ENCODE peak calls at places on chromosomes 4 and X, in eight cellular contexts. One of them, this sample, is unnamed.

GRCh38 chrX:131279197-131279596 is 9.9 kb downstream of the IGSF1 start:
- DNase-seq in caudate nucleus: no peak
- DNase-seq in stimulated activated CD8-positive, alpha-beta memory T cell treated with anti-CD3 and anti-CD28 coated beads, Interleukin-7, amount 100 ng/mL, for 1 hour: no peak
- DNase-seq in LoVo: no peak
- DNase-seq in left cardiac atrium: no peak
- DNase-seq in activated CD8-positive, alpha-beta memory T cell treated with anti-CD3 and anti-CD28 coated beads, Interleukin-2, amount 50 U/mL, for 4 hours: no peak
- DNase-seq in C1 segment of cervical spinal cord: no peak
- DNase-seq in stimulated activated CD4-positive, alpha-beta T cell treated with anti-CD3 and anti-CD28 coated beads, Interleukin-4, amount 100 ng/mL, for 48 hours: no peak
- DNase-seq in this sample: no peak

GRCh38 chrX:84223261-84223660 is 35.3 kb upstream of the RPS6KA6 start:
- DNase-seq in C1 segment of cervical spinal cord: no peak
- DNase-seq in stimulated activated CD8-positive, alpha-beta memory T cell treated with anti-CD3 and anti-CD28 coated beads, Interleukin-7, amount 100 ng/mL, for 1 hour: no peak
- DNase-seq in LoVo: no peak
- DNase-seq in caudate nucleus: no peak
- DNase-seq in stimulated activated CD4-positive, alpha-beta T cell treated with anti-CD3 and anti-CD28 coated beads, Interleukin-4, amount 100 ng/mL, for 48 hours: no peak
- DNase-seq in left cardiac atrium: no peak
- DNase-seq in activated CD8-positive, alpha-beta memory T cell treated with anti-CD3 and anti-CD28 coated beads, Interleukin-2, amount 50 U/mL, for 4 hours: no peak
- DNase-seq in this sample: no peak

GRCh38 chrX:68710870-68711576 is 63.6 kb downstream of the STARD8 start:
- DNase-seq in C1 segment of cervical spinal cord: no peak
- DNase-seq in activated CD8-positive, alpha-beta memory T cell treated with anti-CD3 and anti-CD28 coated beads, Interleukin-2, amount 50 U/mL, for 4 hours: no peak
- DNase-seq in left cardiac atrium: peak; percentile 32
- DNase-seq in caudate nucleus: no peak
- DNase-seq in stimulated activated CD8-positive, alpha-beta memory T cell treated with anti-CD3 and anti-CD28 coated beads, Interleukin-7, amount 100 ng/mL, for 1 hour: no peak
- DNase-seq in stimulated activated CD4-positive, alpha-beta T cell treated with anti-CD3 and anti-CD28 coated beads, Interleukin-4, amount 100 ng/mL, for 48 hours: no peak
- DNase-seq in LoVo: peak; percentile 2
- DNase-seq in this sample: no peak

GRCh38 chr4:4269856-4270255 is 20.1 kb downstream of the LYAR start:
- DNase-seq in C1 segment of cervical spinal cord: no peak
- DNase-seq in activated CD8-positive, alpha-beta memory T cell treated with anti-CD3 and anti-CD28 coated beads, Interleukin-2, amount 50 U/mL, for 4 hours: peak; percentile 24
- DNase-seq in stimulated activated CD8-positive, alpha-beta memory T cell treated with anti-CD3 and anti-CD28 coated beads, Interleukin-7, amount 100 ng/mL, for 1 hour: no peak
- DNase-seq in caudate nucleus: no peak
- DNase-seq in stimulated activated CD4-positive, alpha-beta T cell treated with anti-CD3 and anti-CD28 coated beads, Interleukin-4, amount 100 ng/mL, for 48 hours: no peak
- DNase-seq in left cardiac atrium: no peak
- DNase-seq in LoVo: no peak
- DNase-seq in this sample: no peak

GRCh38 chrX:98071331-98071730 is 1187.6 kb downstream of the RPA4 start:
- DNase-seq in stimulated activated CD4-positive, alpha-beta T cell treated with anti-CD3 and anti-CD28 coated beads, Interleukin-4, amount 100 ng/mL, for 48 hours: no peak
- DNase-seq in caudate nucleus: no peak
- DNase-seq in left cardiac atrium: no peak
- DNase-seq in C1 segment of cervical spinal cord: no peak
- DNase-seq in activated CD8-positive, alpha-beta memory T cell treated with anti-CD3 and anti-CD28 coated beads, Interleukin-2, amount 50 U/mL, for 4 hours: no peak
- DNase-seq in LoVo: no peak
- DNase-seq in stimulated activated CD8-positive, alpha-beta memory T cell treated with anti-CD3 and anti-CD28 coated beads, Interleukin-7, amount 100 ng/mL, for 1 hour: no peak
- DNase-seq in this sample: no peak

GRCh38 chrX:10022580-10023245 is 55.6 kb downstream of the CLDN34 start:
- DNase-seq in left cardiac atrium: peak; percentile 66
- DNase-seq in stimulated activated CD4-positive, alpha-beta T cell treated with anti-CD3 and anti-CD28 coated beads, Interleukin-4, amount 100 ng/mL, for 48 hours: no peak
- DNase-seq in caudate nucleus: no peak
- DNase-seq in stimulated activated CD8-positive, alpha-beta memory T cell treated with anti-CD3 and anti-CD28 coated beads, Interleukin-7, amount 100 ng/mL, for 1 hour: no peak
- DNase-seq in LoVo: peak; percentile 46
- DNase-seq in activated CD8-positive, alpha-beta memory T cell treated with anti-CD3 and anti-CD28 coated beads, Interleukin-2, amount 50 U/mL, for 4 hours: no peak
- DNase-seq in C1 segment of cervical spinal cord: no peak
- DNase-seq in this sample: no peak

GRCh38 chr4:53196195-53196641 is 169.6 kb downstream of the SCFD2 start:
- DNase-seq in stimulated activated CD4-positive, alpha-beta T cell treated with anti-CD3 and anti-CD28 coated beads, Interleukin-4, amount 100 ng/mL, for 48 hours: no peak
- DNase-seq in left cardiac atrium: no peak
- DNase-seq in activated CD8-positive, alpha-beta memory T cell treated with anti-CD3 and anti-CD28 coated beads, Interleukin-2, amount 50 U/mL, for 4 hours: no peak
- DNase-seq in stimulated activated CD8-positive, alpha-beta memory T cell treated with anti-CD3 and anti-CD28 coated beads, Interleukin-7, amount 100 ng/mL, for 1 hour: no peak
- DNase-seq in caudate nucleus: no peak
- DNase-seq in LoVo: no peak
- DNase-seq in C1 segment of cervical spinal cord: no peak
- DNase-seq in this sample: no peak

GRCh38 chr4:136831553-136831952 is 700.7 kb downstream of the PCDH18 start:
- DNase-seq in LoVo: no peak
- DNase-seq in stimulated activated CD8-positive, alpha-beta memory T cell treated with anti-CD3 and anti-CD28 coated beads, Interleukin-7, amount 100 ng/mL, for 1 hour: no peak
- DNase-seq in C1 segment of cervical spinal cord: no peak
- DNase-seq in caudate nucleus: no peak
- DNase-seq in activated CD8-positive, alpha-beta memory T cell treated with anti-CD3 and anti-CD28 coated beads, Interleukin-2, amount 50 U/mL, for 4 hours: no peak
- DNase-seq in stimulated activated CD4-positive, alpha-beta T cell treated with anti-CD3 and anti-CD28 coated beads, Interleukin-4, amount 100 ng/mL, for 48 hours: no peak
- DNase-seq in left cardiac atrium: no peak
- DNase-seq in this sample: no peak

GRCh38 chr4:2788532-2789103 is 4.3 kb upstream of the SH3BP2 start:
- DNase-seq in stimulated activated CD4-positive, alpha-beta T cell treated with anti-CD3 and anti-CD28 coated beads, Interleukin-4, amount 100 ng/mL, for 48 hours: no peak
- DNase-seq in activated CD8-positive, alpha-beta memory T cell treated with anti-CD3 and anti-CD28 coated beads, Interleukin-2, amount 50 U/mL, for 4 hours: no peak
- DNase-seq in LoVo: no peak
- DNase-seq in caudate nucleus: no peak
- DNase-seq in left cardiac atrium: peak; percentile 73
- DNase-seq in stimulated activated CD8-positive, alpha-beta memory T cell treated with anti-CD3 and anti-CD28 coated beads, Interleukin-7, amount 100 ng/mL, for 1 hour: no peak
- DNase-seq in C1 segment of cervical spinal cord: no peak
- DNase-seq in this sample: peak; percentile 17

GRCh38 chr4:38034986-38035882 is 75.0 kb downstream of the PTTG2 start:
- DNase-seq in activated CD8-positive, alpha-beta memory T cell treated with anti-CD3 and anti-CD28 coated beads, Interleukin-2, amount 50 U/mL, for 4 hours: peak; percentile 21
- DNase-seq in stimulated activated CD4-positive, alpha-beta T cell treated with anti-CD3 and anti-CD28 coated beads, Interleukin-4, amount 100 ng/mL, for 48 hours: no peak
- DNase-seq in caudate nucleus: no peak
- DNase-seq in C1 segment of cervical spinal cord: no peak
- DNase-seq in stimulated activated CD8-positive, alpha-beta memory T cell treated with anti-CD3 and anti-CD28 coated beads, Interleukin-7, amount 100 ng/mL, for 1 hour: no peak
- DNase-seq in left cardiac atrium: no peak
- DNase-seq in LoVo: peak; percentile 62
- DNase-seq in this sample: no peak

GRCh38 chr4:71389149-71389840 is 50.5 kb downstream of the SLC4A4 start:
- DNase-seq in activated CD8-positive, alpha-beta memory T cell treated with anti-CD3 and anti-CD28 coated beads, Interleukin-2, amount 50 U/mL, for 4 hours: no peak
- DNase-seq in caudate nucleus: no peak
- DNase-seq in stimulated activated CD4-positive, alpha-beta T cell treated with anti-CD3 and anti-CD28 coated beads, Interleukin-4, amount 100 ng/mL, for 48 hours: no peak
- DNase-seq in C1 segment of cervical spinal cord: no peak
- DNase-seq in left cardiac atrium: peak; percentile 24
- DNase-seq in stimulated activated CD8-positive, alpha-beta memory T cell treated with anti-CD3 and anti-CD28 coated beads, Interleukin-7, amount 100 ng/mL, for 1 hour: no peak
- DNase-seq in LoVo: no peak
- DNase-seq in this sample: no peak

GRCh38 chr4:133151301-133151680 is 2.2 kb downstream of the PCDH10 start:
- DNase-seq in stimulated activated CD4-positive, alpha-beta T cell treated with anti-CD3 and anti-CD28 coated beads, Interleukin-4, amount 100 ng/mL, for 48 hours: no peak
- DNase-seq in stimulated activated CD8-positive, alpha-beta memory T cell treated with anti-CD3 and anti-CD28 coated beads, Interleukin-7, amount 100 ng/mL, for 1 hour: no peak
- DNase-seq in caudate nucleus: peak; percentile 58
- DNase-seq in C1 segment of cervical spinal cord: peak; percentile 39
- DNase-seq in LoVo: no peak
- DNase-seq in left cardiac atrium: no peak
- DNase-seq in activated CD8-positive, alpha-beta memory T cell treated with anti-CD3 and anti-CD28 coated beads, Interleukin-2, amount 50 U/mL, for 4 hours: no peak
- DNase-seq in this sample: no peak

GRCh38 chr4:147909225-147909624 is 177.3 kb downstream of the ARHGAP10 start:
- DNase-seq in activated CD8-positive, alpha-beta memory T cell treated with anti-CD3 and anti-CD28 coated beads, Interleukin-2, amount 50 U/mL, for 4 hours: no peak
- DNase-seq in left cardiac atrium: no peak
- DNase-seq in stimulated activated CD4-positive, alpha-beta T cell treated with anti-CD3 and anti-CD28 coated beads, Interleukin-4, amount 100 ng/mL, for 48 hours: no peak
- DNase-seq in C1 segment of cervical spinal cord: no peak
- DNase-seq in LoVo: no peak
- DNase-seq in caudate nucleus: no peak
- DNase-seq in stimulated activated CD8-positive, alpha-beta memory T cell treated with anti-CD3 and anti-CD28 coated beads, Interleukin-7, amount 100 ng/mL, for 1 hour: no peak
- DNase-seq in this sample: no peak

GRCh38 chr4:44660396-44660795 is 9.0 kb upstream of the YIPF7 start:
- DNase-seq in C1 segment of cervical spinal cord: no peak
- DNase-seq in stimulated activated CD8-positive, alpha-beta memory T cell treated with anti-CD3 and anti-CD28 coated beads, Interleukin-7, amount 100 ng/mL, for 1 hour: no peak
- DNase-seq in caudate nucleus: no peak
- DNase-seq in left cardiac atrium: no peak
- DNase-seq in activated CD8-positive, alpha-beta memory T cell treated with anti-CD3 and anti-CD28 coated beads, Interleukin-2, amount 50 U/mL, for 4 hours: no peak
- DNase-seq in stimulated activated CD4-positive, alpha-beta T cell treated with anti-CD3 and anti-CD28 coated beads, Interleukin-4, amount 100 ng/mL, for 48 hours: no peak
- DNase-seq in LoVo: no peak
- DNase-seq in this sample: no peak

GRCh38 chrX:124863303-124863702 is 456.4 kb upstream of the TEX13C start:
- DNase-seq in left cardiac atrium: no peak
- DNase-seq in LoVo: no peak
- DNase-seq in caudate nucleus: no peak
- DNase-seq in activated CD8-positive, alpha-beta memory T cell treated with anti-CD3 and anti-CD28 coated beads, Interleukin-2, amount 50 U/mL, for 4 hours: no peak
- DNase-seq in stimulated activated CD8-positive, alpha-beta memory T cell treated with anti-CD3 and anti-CD28 coated beads, Interleukin-7, amount 100 ng/mL, for 1 hour: no peak
- DNase-seq in C1 segment of cervical spinal cord: no peak
- DNase-seq in stimulated activated CD4-positive, alpha-beta T cell treated with anti-CD3 and anti-CD28 coated beads, Interleukin-4, amount 100 ng/mL, for 48 hours: no peak
- DNase-seq in this sample: no peak

GRCh38 chr4:118279920-118280432 is 72.8 kb downstream of the PRSS12 start:
- DNase-seq in LoVo: peak; percentile 46
- DNase-seq in stimulated activated CD4-positive, alpha-beta T cell treated with anti-CD3 and anti-CD28 coated beads, Interleukin-4, amount 100 ng/mL, for 48 hours: no peak
- DNase-seq in stimulated activated CD8-positive, alpha-beta memory T cell treated with anti-CD3 and anti-CD28 coated beads, Interleukin-7, amount 100 ng/mL, for 1 hour: no peak
- DNase-seq in activated CD8-positive, alpha-beta memory T cell treated with anti-CD3 and anti-CD28 coated beads, Interleukin-2, amount 50 U/mL, for 4 hours: no peak
- DNase-seq in C1 segment of cervical spinal cord: no peak
- DNase-seq in left cardiac atrium: no peak
- DNase-seq in caudate nucleus: no peak
- DNase-seq in this sample: no peak

GRCh38 chr4:14864967-14865366 is 137.3 kb upstream of the CPEB2 start:
- DNase-seq in caudate nucleus: no peak
- DNase-seq in stimulated activated CD4-positive, alpha-beta T cell treated with anti-CD3 and anti-CD28 coated beads, Interleukin-4, amount 100 ng/mL, for 48 hours: no peak
- DNase-seq in activated CD8-positive, alpha-beta memory T cell treated with anti-CD3 and anti-CD28 coated beads, Interleukin-2, amount 50 U/mL, for 4 hours: no peak
- DNase-seq in LoVo: no peak
- DNase-seq in stimulated activated CD8-positive, alpha-beta memory T cell treated with anti-CD3 and anti-CD28 coated beads, Interleukin-7, amount 100 ng/mL, for 1 hour: no peak
- DNase-seq in C1 segment of cervical spinal cord: no peak
- DNase-seq in left cardiac atrium: no peak
- DNase-seq in this sample: no peak

GRCh38 chrX:33001107-33001506 is 210.2 kb downstream of the DMD start:
- DNase-seq in LoVo: no peak
- DNase-seq in stimulated activated CD8-positive, alpha-beta memory T cell treated with anti-CD3 and anti-CD28 coated beads, Interleukin-7, amount 100 ng/mL, for 1 hour: no peak
- DNase-seq in activated CD8-positive, alpha-beta memory T cell treated with anti-CD3 and anti-CD28 coated beads, Interleukin-2, amount 50 U/mL, for 4 hours: no peak
- DNase-seq in left cardiac atrium: no peak
- DNase-seq in C1 segment of cervical spinal cord: no peak
- DNase-seq in caudate nucleus: no peak
- DNase-seq in stimulated activated CD4-positive, alpha-beta T cell treated with anti-CD3 and anti-CD28 coated beads, Interleukin-4, amount 100 ng/mL, for 48 hours: no peak
- DNase-seq in this sample: no peak

GRCh38 chrX:13938053-13938765 is 91.5 kb downstream of the GEMIN8 start:
- DNase-seq in stimulated activated CD4-positive, alpha-beta T cell treated with anti-CD3 and anti-CD28 coated beads, Interleukin-4, amount 100 ng/mL, for 48 hours: no peak
- DNase-seq in activated CD8-positive, alpha-beta memory T cell treated with anti-CD3 and anti-CD28 coated beads, Interleukin-2, amount 50 U/mL, for 4 hours: peak; percentile 15
- DNase-seq in C1 segment of cervical spinal cord: no peak
- DNase-seq in left cardiac atrium: peak; percentile 32
- DNase-seq in LoVo: no peak
- DNase-seq in caudate nucleus: no peak
- DNase-seq in stimulated activated CD8-positive, alpha-beta memory T cell treated with anti-CD3 and anti-CD28 coated beads, Interleukin-7, amount 100 ng/mL, for 1 hour: no peak
- DNase-seq in this sample: peak; percentile 16

GRCh38 chr4:124030038-124030638 is 633.5 kb downstream of the SPRY1 start:
- DNase-seq in stimulated activated CD4-positive, alpha-beta T cell treated with anti-CD3 and anti-CD28 coated beads, Interleukin-4, amount 100 ng/mL, for 48 hours: no peak
- DNase-seq in LoVo: no peak
- DNase-seq in activated CD8-positive, alpha-beta memory T cell treated with anti-CD3 and anti-CD28 coated beads, Interleukin-2, amount 50 U/mL, for 4 hours: no peak
- DNase-seq in left cardiac atrium: peak; percentile 22
- DNase-seq in stimulated activated CD8-positive, alpha-beta memory T cell treated with anti-CD3 and anti-CD28 coated beads, Interleukin-7, amount 100 ng/mL, for 1 hour: no peak
- DNase-seq in C1 segment of cervical spinal cord: no peak
- DNase-seq in caudate nucleus: no peak
- DNase-seq in this sample: no peak

GRCh38 chr4:150343796-150344195 is 238.2 kb upstream of the MAB21L2 start:
- DNase-seq in stimulated activated CD8-positive, alpha-beta memory T cell treated with anti-CD3 and anti-CD28 coated beads, Interleukin-7, amount 100 ng/mL, for 1 hour: no peak
- DNase-seq in LoVo: no peak
- DNase-seq in left cardiac atrium: no peak
- DNase-seq in stimulated activated CD4-positive, alpha-beta T cell treated with anti-CD3 and anti-CD28 coated beads, Interleukin-4, amount 100 ng/mL, for 48 hours: no peak
- DNase-seq in activated CD8-positive, alpha-beta memory T cell treated with anti-CD3 and anti-CD28 coated beads, Interleukin-2, amount 50 U/mL, for 4 hours: no peak
- DNase-seq in caudate nucleus: no peak
- DNase-seq in C1 segment of cervical spinal cord: no peak
- DNase-seq in this sample: no peak

GRCh38 chrX:121179972-121180371 is 132.6 kb downstream of the GLUD2 start:
- DNase-seq in caudate nucleus: no peak
- DNase-seq in LoVo: no peak
- DNase-seq in C1 segment of cervical spinal cord: no peak
- DNase-seq in left cardiac atrium: no peak
- DNase-seq in activated CD8-positive, alpha-beta memory T cell treated with anti-CD3 and anti-CD28 coated beads, Interleukin-2, amount 50 U/mL, for 4 hours: no peak
- DNase-seq in stimulated activated CD4-positive, alpha-beta T cell treated with anti-CD3 and anti-CD28 coated beads, Interleukin-4, amount 100 ng/mL, for 48 hours: no peak
- DNase-seq in stimulated activated CD8-positive, alpha-beta memory T cell treated with anti-CD3 and anti-CD28 coated beads, Interleukin-7, amount 100 ng/mL, for 1 hour: no peak
- DNase-seq in this sample: no peak

GRCh38 chr4:128871948-128872347 is 62.4 kb downstream of the JADE1 start:
- DNase-seq in caudate nucleus: no peak
- DNase-seq in C1 segment of cervical spinal cord: no peak
- DNase-seq in stimulated activated CD8-positive, alpha-beta memory T cell treated with anti-CD3 and anti-CD28 coated beads, Interleukin-7, amount 100 ng/mL, for 1 hour: no peak
- DNase-seq in activated CD8-positive, alpha-beta memory T cell treated with anti-CD3 and anti-CD28 coated beads, Interleukin-2, amount 50 U/mL, for 4 hours: no peak
- DNase-seq in LoVo: no peak
- DNase-seq in stimulated activated CD4-positive, alpha-beta T cell treated with anti-CD3 and anti-CD28 coated beads, Interleukin-4, amount 100 ng/mL, for 48 hours: no peak
- DNase-seq in left cardiac atrium: no peak
- DNase-seq in this sample: no peak

This sample was measured in activated B cell treated with CpG ODN at 0.5 μM for 24 hours.